ENCODE peak calls at places on chromosomes 13 and 19, in eight cellular contexts. Y is mammary epithelial cell; B is effector memory CD4-positive, alpha-beta T cell; N is RWPE2; I is left ventricle myocardium inferior; P is GM23338; C is heart right ventricle; F is breast epithelium. R is an unnamed sample.
A peak's percentile ranks its signal among the peaks of the same experiment; 100 is the strongest.

GRCh38 chr19:48623556-48624066 is 4.3 kb downstream of the SPHK2 start:
- DNase-seq in Y (no peak), B (no peak), N (no peak), I (no peak), P (no peak), C (no peak), F (no peak), R (no peak)

GRCh38 chr13:69903081-69903480 is 204.5 kb upstream of the ATXN8OS start:
- DNase-seq in Y (no peak), B (no peak), N (no peak), I (no peak), P (no peak), C (no peak), F (no peak), R (no peak)

GRCh38 chr19:35363711-35364425 is 5.6 kb downstream of the FFAR3 start:
- DNase-seq in Y (no peak), B (no peak), N (no peak), I (no peak), P (no peak), C (no peak), F (no peak), R (no peak)

GRCh38 chr13:30002577-30002976 is 152.2 kb upstream of the UBL3 start:
- DNase-seq in Y (peak; percentile 79), B (no peak), N (no peak), I (no peak), P (no peak), C (no peak), F (no peak), R (peak; percentile 61)

GRCh38 chr19:32224371-32225244 is 120.8 kb upstream of the ZNF507 start:
- DNase-seq in Y (peak; percentile 27), B (peak; percentile 17), N (no peak), I (peak; percentile 59), P (peak; percentile 72), C (peak; percentile 37), F (no peak), R (peak; percentile 60)

GRCh38 chr13:25415196-25415595 is 43.4 kb downstream of the ATP8A2 start:
- DNase-seq in Y (no peak), B (no peak), N (no peak), I (no peak), P (no peak), C (no peak), F (no peak), R (no peak)

GRCh38 chr13:97892717-97893116 is 60.8 kb upstream of the IPO5 start:
- DNase-seq in Y (peak; percentile 45), B (no peak), N (no peak), I (no peak), P (no peak), C (no peak), F (no peak), R (no peak)

GRCh38 chr13:109315481-109315880 is 470.9 kb downstream of the IRS2 start:
- DNase-seq in Y (no peak), B (no peak), N (no peak), I (no peak), P (no peak), C (no peak), F (no peak), R (no peak)

GRCh38 chr13:44015133-44015532 is 135.4 kb downstream of the LACC1 start:
- DNase-seq in Y (no peak), B (no peak), N (no peak), I (no peak), P (no peak), C (no peak), F (no peak), R (no peak)

GRCh38 chr13:108346376-108346775 is 76.9 kb downstream of the TNFSF13B start:
- DNase-seq in Y (no peak), B (peak; percentile 21), N (no peak), I (no peak), P (peak; percentile 6), C (no peak), F (no peak), R (no peak)

GRCh38 chr19:11699931-11700794 is 38.6 kb downstream of the ZNF823 start:
- DNase-seq in Y (peak; percentile 6), B (no peak), N (no peak), I (no peak), P (peak; percentile 72), C (no peak), F (no peak), R (peak; percentile 6)

GRCh38 chr13:106691861-106692260 is 123.9 kb upstream of the ARGLU1 start:
- DNase-seq in Y (no peak), B (no peak), N (no peak), I (no peak), P (no peak), C (no peak), F (no peak), R (no peak)

GRCh38 chr13:68509734-68510621 is 1279.8 kb upstream of the PCDH9 start:
- DNase-seq in Y (no peak), B (no peak), N (no peak), I (no peak), P (no peak), C (no peak), F (no peak), R (no peak)

GRCh38 chr13:85853901-85854663 is 54.9 kb upstream of the SLITRK6 start:
- DNase-seq in Y (no peak), B (no peak), N (no peak), I (no peak), P (peak; percentile 31), C (no peak), F (no peak), R (no peak)

GRCh38 chr19:2986951-2987491 is 9.7 kb downstream of the TLE6 start:
- DNase-seq in Y (no peak), B (no peak), N (no peak), I (no peak), P (peak; percentile 83), C (no peak), F (no peak), R (no peak)

GRCh38 chr19:14367016-14367415 is 14.2 kb upstream of the ADGRE5 start:
- DNase-seq in Y (no peak), B (no peak), N (no peak), I (no peak), P (no peak), C (no peak), F (no peak), R (no peak)

GRCh38 chr19:14363203-14364097 is 17.8 kb upstream of the ADGRE5 start:
- DNase-seq in Y (peak; percentile 54), B (no peak), N (no peak), I (peak; percentile 86), P (peak; percentile 94), C (peak; percentile 91), F (peak; percentile 41), R (no peak)

GRCh38 chr19:14366529-14366928 is 14.7 kb upstream of the ADGRE5 start:
- DNase-seq in Y (peak; percentile 87), B (peak; percentile 87), N (peak; percentile 78), I (peak; percentile 58), P (peak; percentile 95), C (peak; percentile 44), F (peak; percentile 61), R (peak; percentile 20)

DNA sequence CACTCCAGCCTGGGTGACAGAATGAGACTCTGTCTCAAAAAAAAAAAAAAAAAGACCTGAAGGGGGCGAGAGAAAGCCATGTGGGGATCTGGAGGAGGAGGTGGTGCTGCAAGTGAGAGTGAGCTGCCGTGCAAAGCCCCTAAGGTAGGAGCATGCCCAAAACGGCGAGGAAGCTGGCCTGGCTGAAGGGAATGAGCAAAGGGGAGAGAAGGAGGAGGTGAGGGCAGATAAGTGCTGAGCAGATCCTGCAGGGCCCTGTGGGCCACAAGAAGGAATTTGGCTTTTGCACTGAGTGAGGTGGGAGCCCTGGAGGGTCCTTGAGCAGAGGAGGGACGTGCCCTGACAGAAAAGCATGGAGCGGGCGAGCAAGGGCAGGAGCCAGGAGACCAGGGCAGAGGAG is 19.4 kb upstream of the ADGRE5 start:
- DNase-seq in Y (no peak), B (no peak), N (no peak), I (no peak), P (peak; percentile 76), C (no peak), F (no peak), R (no peak)
- H3K4me3 ChIP-seq in Y (no peak overlapping the region), B (no peak overlapping the region), N (no peak overlapping the region), I (no peak overlapping the region), P (peak overlapping the region; percentile 6), C (no peak overlapping the region), F (no peak overlapping the region), R (no peak overlapping the region)

DNA sequence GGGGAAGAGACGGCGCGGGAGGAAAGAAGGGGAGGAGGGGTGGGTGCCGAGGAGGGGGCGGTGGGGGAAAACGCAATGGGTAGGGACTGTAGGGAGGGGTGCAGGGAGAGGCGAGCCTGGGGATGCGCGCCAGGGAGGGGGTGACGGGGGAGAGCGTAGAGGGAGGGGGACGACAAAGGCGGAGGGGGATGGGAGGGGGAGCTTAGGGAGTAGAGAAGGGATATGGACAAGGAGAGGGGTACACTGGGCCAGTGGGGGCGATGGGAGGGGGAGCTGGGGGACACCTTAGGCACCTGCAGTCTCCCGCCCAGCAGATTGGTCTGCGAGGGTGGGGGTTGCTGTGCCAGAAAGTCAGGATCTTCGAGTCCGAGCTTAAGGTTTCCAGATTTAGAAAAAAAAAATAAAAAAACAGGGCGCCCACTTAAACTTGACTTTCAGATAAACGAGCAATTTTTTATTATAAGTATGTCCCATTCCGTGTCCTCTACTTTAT is 15.7 kb downstream of the CCDC124 start:
- DNase-seq in Y (no peak), B (no peak), N (no peak), I (no peak), P (peak; percentile 82), C (peak; percentile 25), F (no peak), R (no peak)
- H3K27ac ChIP-seq in Y (no peak overlapping the region), B (peak overlapping the region; percentile 65), N (no peak overlapping the region), I (no peak overlapping the region), P (no peak overlapping the region), C (no peak overlapping the region), F (no peak overlapping the region), R (no peak overlapping the region)

GRCh38 chr19:44341794-44342193 is 14.7 kb downstream of the ZNF112 start:
- DNase-seq in Y (no peak), B (no peak), N (no peak), I (no peak), P (no peak), C (no peak), F (no peak), R (no peak)

GRCh38 chr19:44344255-44344654 is 12.2 kb downstream of the ZNF112 start:
- DNase-seq in Y (no peak), B (no peak), N (no peak), I (no peak), P (no peak), C (no peak), F (no peak), R (no peak)

GRCh38 chr19:44346556-44346955 is 9.9 kb downstream of the ZNF112 start:
- DNase-seq in Y (no peak), B (no peak), N (no peak), I (no peak), P (no peak), C (no peak), F (no peak), R (no peak)

DNA sequence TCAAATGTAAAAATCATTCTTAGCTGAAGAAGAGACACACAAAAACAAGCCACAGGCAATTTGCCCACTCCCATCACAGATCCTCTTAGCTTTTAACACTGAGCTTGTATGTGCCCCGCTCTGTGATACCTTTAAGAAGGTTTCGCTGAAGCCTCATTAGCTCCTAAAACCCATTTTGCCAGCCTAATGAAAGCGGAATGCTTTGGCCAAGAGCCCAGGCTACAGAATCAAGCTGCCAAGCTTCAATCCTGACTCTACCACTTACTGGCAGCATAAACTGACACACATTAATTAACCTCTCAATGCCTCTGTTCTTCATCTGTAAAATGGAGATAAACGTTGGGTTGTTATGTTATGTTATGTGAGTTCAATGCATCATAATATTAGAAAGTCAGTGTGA is 10.5 kb downstream of the ZNF112 start:
- DNase-seq in Y (no peak), B (no peak), N (no peak), I (no peak), P (no peak), C (peak; percentile 12), F (no peak), R (no peak)
- H3K4me3 ChIP-seq in Y (no peak overlapping the region), B (no peak overlapping the region), N (no peak overlapping the region), I (no peak overlapping the region), P (no peak overlapping the region), C (no peak overlapping the region), F (no peak overlapping the region), R (no peak overlapping the region)

GRCh38 chr19:14558370-14559066 is 13.3 kb downstream of the NDUFB7 start:
- DNase-seq in Y (no peak), B (no peak), N (no peak), I (peak; percentile 41), P (no peak), C (no peak), F (no peak), R (no peak)
- H3K27ac ChIP-seq in Y (no peak overlapping the region), B (no peak overlapping the region), N (peak overlapping the region; percentile 82), I (peak overlapping the region; percentile 92), P (no peak overlapping the region), C (peak overlapping the region; percentile 84), F (peak overlapping the region; percentile 80), R (no peak overlapping the region)